ENCODE peak calls at places on chromosome 7, in five cellular contexts. R, N, P, E and D are unnamed samples. For H3K4me1 and H3K36me3, the result is how much of the 10 kb centered on the place peaks cover.

GRCh38 chr7:100091411-100092181 is 2.8 kb downstream of the COPS6 start:
- DNase-seq in N (no peak), E (no peak), P (no peak), R (no peak), D (no peak)

GRCh38 chr7:41069635-41070034 is 633.3 kb downstream of the INHBA start:
- DNase-seq in R (no peak), P (no peak), E (no peak), N (no peak), D (no peak)

GRCh38 chr7:69476416-69476815 is 121.9 kb upstream of the AUTS2 start:
- DNase-seq in R (no peak), E (no peak), N (no peak), P (no peak), D (no peak)

GRCh38 chr7:99790407-99790806 is 6.4 kb upstream of the CYP3A4 start:
- DNase-seq in R (no peak), N (no peak), P (no peak), E (no peak), D (no peak)

GRCh38 chr7:101792051-101792651 is 25.3 kb upstream of the CUX1 start:
- DNase-seq in N (no peak), R (no peak), E (no peak), P (no peak), D (no peak)

GRCh38 chr7:46080595-46081159 is 159.6 kb upstream of the IGFBP3 start:
- DNase-seq in E (no peak), P (no peak), N (no peak), R (no peak), D (no peak)

GRCh38 chr7:118689403-118689802 is 464.9 kb downstream of the ANKRD7 start:
- DNase-seq in P (no peak), E (peak), N (no peak), R (peak), D (no peak)

GRCh38 chr7:101125989-101126650 is 784 bp upstream of the SERPINE1 start:
- DNase-seq in R (peak), P (no peak), E (peak), N (no peak), D (no peak)

GRCh38 chr7:18020138-18020715 is 7.4 kb downstream of the PRPS1L1 start:
- DNase-seq in P (no peak), R (no peak), E (no peak), N (no peak), D (no peak)

GRCh38 chr7:151742713-151743480 is 134.0 kb downstream of the PRKAG2 start:
- DNase-seq in N (no peak), R (peak), E (no peak), P (peak), D (no peak)

GRCh38 chr7:141999219-141999618 is 3.5 kb downstream of the MGAM start:
- DNase-seq in R (no peak), P (no peak), E (no peak), N (no peak), D (no peak)

GRCh38 chr7:20865684-20866083 is 79.0 kb upstream of the SP8 start:
- DNase-seq in P (peak), N (no peak), R (no peak), E (no peak), D (no peak)

GRCh38 chr7:45456747-45457146 is 117.4 kb upstream of the ADCY1 start:
- DNase-seq in P (no peak), E (no peak), N (no peak), R (no peak), D (no peak)

GRCh38 chr7:106170216-106170615 is 58.1 kb upstream of the SYPL1 start:
- DNase-seq in R (no peak), P (no peak), E (no peak), N (no peak), D (no peak)

GRCh38 chr7:141649865-141650499 is 52.0 kb downstream of the DENND11 start:
- DNase-seq in E (no peak), P (peak), N (no peak), R (peak), D (peak)

GRCh38 chr7:76303829-76304505 is 1.5 kb downstream of the HSPB1 start:
- DNase-seq in N (no peak), P (no peak), E (no peak), R (no peak), D (no peak)

GRCh38 chr7:152403726-152404125 is 32.1 kb downstream of the KMT2C start:
- DNase-seq in E (no peak), R (no peak), N (no peak), P (no peak), D (no peak)

DNA sequence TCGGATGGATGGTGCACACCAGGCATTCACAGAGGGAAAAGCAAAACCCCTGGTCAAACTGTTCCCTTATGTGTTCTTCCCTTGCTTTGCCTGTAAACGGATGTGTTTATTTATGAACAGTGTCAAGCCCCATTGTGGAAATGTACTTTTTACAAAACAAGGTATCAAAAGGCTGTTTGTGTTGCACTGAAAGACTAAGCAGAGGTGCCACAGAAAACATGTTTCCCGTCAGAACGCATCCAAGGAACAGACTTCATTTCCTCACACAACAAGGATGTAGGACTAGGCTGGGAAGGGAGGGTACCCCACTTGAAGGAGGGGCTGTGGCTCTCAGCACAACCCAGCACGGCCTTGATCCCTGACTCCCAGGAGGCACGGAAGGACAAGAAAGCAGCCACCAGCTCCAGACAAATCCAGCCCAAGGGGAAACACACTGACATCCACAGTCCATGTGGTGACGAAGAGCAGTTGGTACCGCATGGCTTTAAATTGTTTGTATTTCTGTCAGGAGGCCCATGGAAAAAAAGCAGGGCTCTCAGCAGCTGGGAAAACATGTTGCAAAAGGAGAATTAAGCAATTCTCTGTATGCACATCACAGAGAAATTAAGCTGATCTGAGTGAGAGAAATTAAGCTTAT is 85.6 kb downstream of the RNF216 start:
- DNase-seq in N (no peak), P (no peak), R (peak), E (no peak), D (no peak)
- H3K4me1 ChIP-seq in N (half or more), P (under half), R (half or more), E (under half), D (under half)

GRCh38 chr7:158858592-158859503 is 2.5 kb downstream of the DYNC2I1 start:
- DNase-seq in R (peak), N (no peak), E (no peak), P (no peak), D (no peak)
- H3K27ac ChIP-seq in R (no peak), N (peak), E (peak), P (no peak), D (no peak)

GRCh38 chr7:140455743-140456142 is 23.6 kb downstream of the MKRN1 start:
- DNase-seq in R (no peak), P (peak), N (no peak), E (no peak), D (peak)

GRCh38 chr7:140456627-140457051 is 22.7 kb downstream of the MKRN1 start:
- DNase-seq in R (no peak), E (no peak), P (no peak), N (no peak), D (no peak)

GRCh38 chr7:140451716-140452115 is 27.6 kb downstream of the MKRN1 start:
- DNase-seq in R (no peak), E (no peak), N (no peak), P (no peak), D (no peak)

GRCh38 chr7:140453273-140453672 is 26.0 kb downstream of the MKRN1 start:
- DNase-seq in E (no peak), P (no peak), R (no peak), N (no peak), D (no peak)

GRCh38 chr7:140454657-140455015 is 24.7 kb downstream of the MKRN1 start:
- DNase-seq in E (no peak), R (no peak), N (no peak), P (no peak), D (no peak)
- H3K36me3 ChIP-seq in E (under half), R (under half), N (under half), P (half or more), D (under half)

GRCh38 chr7:107173691-107174406 is 5.0 kb downstream of the HBP1 start:
- DNase-seq in N (no peak), P (no peak), R (no peak), E (no peak), D (no peak)

GRCh38 chr7:107180378-107180777 is 11.6 kb downstream of the HBP1 start:
- DNase-seq in N (no peak), P (no peak), R (no peak), E (no peak), D (no peak)

GRCh38 chr7:107181172-107181571 is 12.4 kb downstream of the HBP1 start:
- DNase-seq in E (no peak), N (no peak), P (no peak), R (no peak), D (no peak)

GRCh38 chr7:107179326-107180163 is 10.7 kb downstream of the HBP1 start:
- DNase-seq in N (no peak), R (no peak), E (no peak), P (no peak), D (no peak)
- H3K4me1 ChIP-seq in N (half or more), R (under half), E (under half), P (under half), D (under half)